ENCODE peak calls at places on chromosome 18, in eight cellular contexts. Z is posterior vena cava; W is CD8-positive, alpha-beta memory T cell; S is NCI-H2227 treated with DMSO at 0.1 percent for 48 hours; G is left cardiac atrium; R is AG09309; X is astrocyte of the spinal cord; F is fibroblast of gingiva. Q is an unnamed sample.

GRCh38 chr18:37385846-37386435 is 179.7 kb downstream of the CELF4 start:
- DNase-seq in Z (no peak), W (no peak), S (peak; percentile 19), G (no peak), R (no peak), X (peak; percentile 43), F (peak; percentile 14), Q (peak; percentile 35)

GRCh38 chr18:9596257-9596656 is 18.1 kb downstream of the PPP4R1 start:
- DNase-seq in Z (no peak), W (no peak), S (no peak), G (no peak), R (no peak), X (no peak), F (peak; percentile 47), Q (peak; percentile 37)

GRCh38 chr18:55964171-55964570 is 376.2 kb upstream of the TCF4 start:
- DNase-seq in Z (no peak), W (no peak), S (no peak), G (no peak), R (no peak), X (no peak), F (no peak), Q (no peak)

GRCh38 chr18:44938396-44939036 is 257.8 kb downstream of the SETBP1 start:
- DNase-seq in Z (no peak), W (no peak), S (peak; percentile 55), G (no peak), R (no peak), X (no peak), F (no peak), Q (no peak)

GRCh38 chr18:26436176-26437031 is 111.9 kb downstream of the KCTD1 start:
- DNase-seq in Z (no peak), W (no peak), S (no peak), G (no peak), R (peak; percentile 66), X (peak; percentile 87), F (peak; percentile 55), Q (peak; percentile 88)

GRCh38 chr18:21489119-21489750 is 111.3 kb downstream of the ESCO1 start:
- DNase-seq in Z (no peak), W (no peak), S (peak; percentile 4), G (no peak), R (no peak), X (peak; percentile 58), F (peak; percentile 41), Q (peak; percentile 43)

GRCh38 chr18:3044931-3045698 is 32.2 kb upstream of the LPIN2 start:
- DNase-seq in Z (no peak), W (no peak), S (no peak), G (peak; percentile 57), R (no peak), X (no peak), F (no peak), Q (no peak)

GRCh38 chr18:74505776-74506175 is 9.6 kb downstream of the CNDP2 start:
- DNase-seq in Z (no peak), W (no peak), S (no peak), G (no peak), R (no peak), X (no peak), F (no peak), Q (no peak)

GRCh38 chr18:13572721-13573120 is 153.6 kb downstream of the FAM210A start:
- DNase-seq in Z (no peak), W (no peak), S (no peak), G (no peak), R (no peak), X (no peak), F (no peak), Q (no peak)

GRCh38 chr18:34734048-34734447 is 23.9 kb downstream of the DTNA start:
- DNase-seq in Z (no peak), W (no peak), S (no peak), G (no peak), R (no peak), X (no peak), F (no peak), Q (no peak)

GRCh38 chr18:78986018-78986481 is 6.4 kb downstream of the SALL3 start:
- DNase-seq in Z (peak; percentile 52), W (no peak), S (no peak), G (no peak), R (no peak), X (peak; percentile 43), F (no peak), Q (no peak)

GRCh38 chr18:76098728-76099514 is 396.1 kb downstream of the ZNF516 start:
- DNase-seq in Z (no peak), W (no peak), S (no peak), G (no peak), R (no peak), X (no peak), F (no peak), Q (no peak)